ENCODE peak calls at places on chromosomes 5 and 9, in six cellular contexts. H is epithelial cell of prostate, G is PC-3, D is K562, C is omental fat pad, X is hypothalamus. R is an unnamed sample.

GRCh38 chr9:83707518-83707767 is 315 bp downstream of the UBQLN1 start:
- DNase-seq in H (peak), G (peak), D (no peak), C (peak), X (no peak), R (peak)

GRCh38 chr9:129109504-129109903 is 1.1 kb downstream of the CRAT start:
- DNase-seq in H (no peak), G (peak), D (no peak), C (no peak), X (no peak), R (peak)

GRCh38 chr5:180315762-180316212 is 23.9 kb upstream of the MAPK9 start:
- DNase-seq in H (no peak), G (peak), D (peak), C (no peak), X (no peak), R (peak)

GRCh38 chr9:19939890-19940289 is 151.1 kb upstream of the SLC24A2 start:
- DNase-seq in H (no peak), G (no peak), D (no peak), C (no peak), X (no peak), R (no peak)

GRCh38 chr5:98443916-98444315 is 329.5 kb upstream of the RGMB start:
- DNase-seq in H (no peak), G (no peak), D (no peak), C (no peak), X (no peak), R (no peak)

GRCh38 chr5:56094579-56095361 is 100.0 kb upstream of the IL6ST start:
- DNase-seq in H (no peak), G (no peak), D (no peak), C (no peak), X (no peak), R (no peak)

GRCh38 chr5:2797160-2797559 is 45.7 kb upstream of the IRX2 start:
- DNase-seq in H (no peak), G (no peak), D (no peak), C (no peak), X (no peak), R (peak)

GRCh38 chr9:135910197-135910596 is 2.9 kb upstream of the CAMSAP1 start:
- DNase-seq in H (no peak), G (no peak), D (no peak), C (no peak), X (no peak), R (no peak)

GRCh38 chr9:16475996-16476395 is 394.5 kb downstream of the BNC2 start:
- DNase-seq in H (no peak), G (no peak), D (no peak), C (no peak), X (no peak), R (no peak)

GRCh38 chr9:115211413-115212204 is 93.7 kb upstream of the TNC start:
- DNase-seq in H (no peak), G (no peak), D (no peak), C (no peak), X (no peak), R (no peak)

GRCh38 chr5:27472000-27472763 is 433.8 kb upstream of the CDH9 start:
- DNase-seq in H (no peak), G (no peak), D (peak), C (no peak), X (no peak), R (peak)

GRCh38 chr9:134341306-134341705 is 15.1 kb downstream of the RXRA start:
- DNase-seq in H (no peak), G (no peak), D (no peak), C (no peak), X (no peak), R (no peak)

GRCh38 chr9:71916834-71917534 is 5.5 kb downstream of the C9orf85 start:
- DNase-seq in H (no peak), G (no peak), D (no peak), C (no peak), X (no peak), R (no peak)

GRCh38 chr5:84383816-84384603 is 670 bp downstream of the EDIL3 start:
- DNase-seq in H (no peak), G (peak), D (no peak), C (no peak), X (no peak), R (peak)

GRCh38 chr5:126888180-126888579 is 111.2 kb downstream of the LMNB1 start:
- DNase-seq in H (no peak), G (no peak), D (no peak), C (no peak), X (no peak), R (no peak)

GRCh38 chr9:77435688-77436087 is 212.4 kb downstream of the GNA14 start:
- DNase-seq in H (no peak), G (no peak), D (no peak), C (no peak), X (no peak), R (no peak)

GRCh38 chr9:16575142-16575877 is 295.2 kb downstream of the BNC2 start:
- DNase-seq in H (no peak), G (peak), D (no peak), C (no peak), X (no peak), R (peak)

GRCh38 chr5:81856948-81857928 is 106.3 kb upstream of the SSBP2 start:
- DNase-seq in H (no peak), G (peak), D (no peak), C (peak), X (peak), R (peak)

GRCh38 chr9:20014168-20014567 is 225.3 kb upstream of the SLC24A2 start:
- DNase-seq in H (no peak), G (no peak), D (no peak), C (no peak), X (no peak), R (no peak)

GRCh38 chr9:126902160-126902559 is 12.4 kb upstream of the RALGPS1 start:
- DNase-seq in H (no peak), G (no peak), D (no peak), C (no peak), X (no peak), R (no peak)

GRCh38 chr5:142954455-142954854 is 184.3 kb downstream of the ARHGAP26 start:
- DNase-seq in H (no peak), G (no peak), D (no peak), C (no peak), X (no peak), R (no peak)

GRCh38 chr5:132265336-132266030 is 8.0 kb downstream of the PDLIM4 start:
- DNase-seq in H (peak), G (peak), D (no peak), C (no peak), X (no peak), R (peak)

GRCh38 chr9:6641961-6642360 is 3.6 kb downstream of the GLDC start:
- DNase-seq in H (no peak), G (no peak), D (no peak), C (no peak), X (no peak), R (no peak)

GRCh38 chr9:104386425-104387069 is 117.5 kb upstream of the OR13F1 start:
- DNase-seq in H (peak), G (peak), D (no peak), C (no peak), X (no peak), R (peak)

GRCh38 chr5:178256746-178257145 is 24.1 kb upstream of the PHYKPL start:
- DNase-seq in H (no peak), G (no peak), D (peak), C (no peak), X (no peak), R (no peak)

GRCh38 chr9:136219276-136219675 is 14.3 kb upstream of the LHX3 start:
- DNase-seq in H (peak), G (peak), D (no peak), C (no peak), X (no peak), R (no peak)

GRCh38 chr5:159209438-159210305 is at the start of gene RNF145:
- DNase-seq in H (peak), G (peak), D (peak), C (peak), X (peak), R (peak)

GRCh38 chr9:18268381-18268780 is 205.6 kb upstream of the ADAMTSL1 start:
- DNase-seq in H (no peak), G (peak), D (no peak), C (no peak), X (no peak), R (no peak)

GRCh38 chr5:138967806-138968448 is 92.8 kb upstream of the LRRTM2 start:
- DNase-seq in H (no peak), G (no peak), D (no peak), C (no peak), X (no peak), R (peak)

GRCh38 chr5:158388018-158388417 is 529.1 kb upstream of the CLINT1 start:
- DNase-seq in H (no peak), G (no peak), D (no peak), C (no peak), X (no peak), R (no peak)

GRCh38 chr5:151284392-151284967 is 19.1 kb downstream of the SLC36A3 start:
- DNase-seq in H (no peak), G (no peak), D (no peak), C (no peak), X (no peak), R (peak)

GRCh38 chr9:123652416-123652815 is 277.5 kb downstream of the DENND1A start:
- DNase-seq in H (no peak), G (no peak), D (no peak), C (no peak), X (no peak), R (no peak)

GRCh38 chr5:156594406-156594805 is 255.7 kb upstream of the PPP1R2B start:
- DNase-seq in H (no peak), G (no peak), D (no peak), C (no peak), X (no peak), R (no peak)

GRCh38 chr5:116130976-116131375 is 46.2 kb downstream of the COMMD10 start:
- DNase-seq in H (no peak), G (no peak), D (no peak), C (no peak), X (no peak), R (no peak)

GRCh38 chr5:126354012-126354856 is 69.0 kb upstream of the GRAMD2B start:
- DNase-seq in H (peak), G (peak), D (no peak), C (no peak), X (no peak), R (peak)

R was measured in DMS53.